ENCODE peak calls at places on chromosomes 12 and 14, in seven cellular contexts. L is transverse colon, I is ovary, P is A549, X is tibial artery, H is testis, S is Panc1. G is an unnamed sample.

GRCh38 chr14:72722201-72722785 is 171.6 kb downstream of the DPF3 start:
- DNase-seq in L (no peak), I (no peak), P (no peak), X (no peak), H (peak; percentile 21), S (no peak), G (no peak)

GRCh38 chr12:108711486-108712163 is 19.7 kb downstream of the CORO1C start:
- DNase-seq in L (no peak), I (no peak), P (no peak), X (no peak), H (no peak), S (no peak), G (no peak)

GRCh38 chr14:102255401-102256190 is 49.4 kb downstream of the MOK start:
- DNase-seq in L (no peak), I (peak; percentile 46), P (peak; percentile 37), X (no peak), H (no peak), S (no peak), G (no peak)

GRCh38 chr12:71503579-71504470 is 64.2 kb downstream of the LGR5 start:
- DNase-seq in L (no peak), I (no peak), P (no peak), X (no peak), H (no peak), S (no peak), G (no peak)

GRCh38 chr14:88492272-88493089 is 62.3 kb downstream of the PTPN21 start:
- DNase-seq in L (peak; percentile 74), I (peak; percentile 50), P (peak; percentile 81), X (peak; percentile 77), H (peak; percentile 89), S (peak; percentile 25), G (peak; percentile 83)

GRCh38 chr12:131066886-131067490 is 113.3 kb downstream of the ADGRD1 start:
- DNase-seq in L (no peak), I (peak; percentile 69), P (no peak), X (peak; percentile 18), H (peak; percentile 18), S (no peak), G (no peak)

GRCh38 chr12:82966160-82966559 is 279.5 kb downstream of the TMTC2 start:
- DNase-seq in L (no peak), I (no peak), P (no peak), X (no peak), H (no peak), S (no peak), G (no peak)

GRCh38 chr12:29066061-29066588 is 83.0 kb upstream of the FAR2 start:
- DNase-seq in L (no peak), I (no peak), P (no peak), X (peak; percentile 23), H (peak; percentile 31), S (no peak), G (no peak)

GRCh38 chr12:47817272-47818006 is 2.3 kb downstream of the HDAC7 start:
- DNase-seq in L (no peak), I (no peak), P (peak; percentile 23), X (no peak), H (no peak), S (no peak), G (no peak)

GRCh38 chr14:44893535-44893934 is 68.2 kb downstream of the KLHL28 start:
- DNase-seq in L (no peak), I (no peak), P (no peak), X (no peak), H (no peak), S (no peak), G (no peak)

DNA sequence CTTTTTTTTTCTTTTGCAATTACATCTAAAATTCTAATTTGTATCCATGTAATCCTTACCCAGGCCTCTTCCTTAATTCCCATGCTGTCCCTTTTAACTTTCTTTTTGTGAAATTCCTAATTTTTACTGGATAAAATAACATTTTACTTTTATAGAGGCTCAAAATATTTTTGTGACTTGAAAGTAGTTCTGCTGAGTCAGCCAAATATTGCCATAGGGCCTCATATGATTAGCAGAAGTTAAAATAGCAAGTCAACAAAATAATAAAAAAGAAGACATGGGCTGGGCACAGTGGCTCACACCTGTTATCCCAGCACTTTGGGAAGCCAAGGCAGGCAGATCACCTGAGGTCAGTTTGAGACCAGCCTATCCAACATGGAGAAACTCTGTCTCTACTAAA is 2.0 kb downstream of the C3AR1 start:
- DNase-seq in L (no peak), I (no peak), P (no peak), X (no peak), H (no peak), S (no peak), G (no peak)
- H3K4me3 ChIP-seq in L (no peak overlapping the region), I (no peak overlapping the region), P (no peak overlapping the region), X (peak overlapping the region; percentile 23), H (no peak overlapping the region), S (no peak overlapping the region), G (no peak overlapping the region)

GRCh38 chr12:19190292-19191031 is 60.9 kb downstream of the PLEKHA5 start:
- DNase-seq in L (no peak), I (no peak), P (no peak), X (no peak), H (no peak), S (no peak), G (no peak)

GRCh38 chr12:19189522-19189921 is 60.0 kb downstream of the PLEKHA5 start:
- DNase-seq in L (no peak), I (no peak), P (no peak), X (no peak), H (no peak), S (no peak), G (no peak)

GRCh38 chr12:19185262-19185929 is 55.9 kb downstream of the PLEKHA5 start:
- DNase-seq in L (no peak), I (no peak), P (no peak), X (no peak), H (no peak), S (no peak), G (no peak)

GRCh38 chr12:19183121-19183838 is 53.7 kb downstream of the PLEKHA5 start:
- DNase-seq in L (no peak), I (no peak), P (no peak), X (no peak), H (peak; percentile 18), S (no peak), G (no peak)

DNA sequence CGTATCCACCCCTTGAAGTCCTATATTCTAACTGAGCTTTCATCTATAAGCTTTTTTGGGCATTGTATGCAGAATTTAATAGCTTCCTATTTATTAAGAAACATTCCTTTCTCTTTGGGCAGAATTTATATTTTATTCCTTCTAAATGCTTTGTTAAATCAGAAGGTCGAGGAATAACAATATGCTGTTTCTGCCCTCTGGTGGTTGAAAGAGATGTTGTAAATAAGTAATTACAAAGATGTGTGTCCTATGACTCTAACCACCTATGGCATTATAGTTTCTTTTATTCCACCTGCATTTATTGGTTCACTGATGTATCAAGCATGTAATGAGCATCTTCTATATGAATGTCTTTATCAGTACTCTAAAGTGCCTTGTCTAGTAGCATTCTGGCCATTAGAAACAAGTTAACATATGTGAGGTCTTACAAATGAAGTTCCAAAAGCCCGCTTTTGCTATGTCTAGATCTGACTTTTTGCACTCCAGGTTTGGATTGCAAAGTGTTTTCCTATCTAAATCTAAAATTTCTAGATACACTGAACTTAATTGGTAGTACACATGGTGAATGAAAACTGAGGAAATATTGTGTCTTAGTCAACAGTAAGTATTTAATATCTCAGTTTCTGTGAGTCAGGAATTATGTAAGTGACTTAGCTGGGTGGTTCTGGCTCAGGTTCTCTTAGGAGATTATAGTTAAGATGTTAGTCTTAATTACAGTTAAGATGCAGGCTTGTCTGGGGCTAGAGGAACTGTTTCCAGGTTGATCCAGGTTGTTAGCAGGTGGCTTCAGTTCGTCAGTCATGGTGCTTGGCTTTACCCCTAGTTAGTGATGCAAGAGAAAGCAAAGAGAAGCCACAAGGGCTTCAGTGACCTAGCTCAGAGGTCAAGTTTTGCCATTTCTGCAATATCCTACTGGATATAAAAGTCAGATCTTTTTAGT is 57.5 kb downstream of the PLEKHA5 start:
- DNase-seq in L (no peak), I (no peak), P (peak; percentile 30), X (no peak), H (no peak), S (peak; percentile 35), G (no peak)
- H3K4me1 ChIP-seq in L (peaks cover 18% of the 10 kb centered on the region), I (peaks cover 8% of the 10 kb centered on the region), P (peaks cover 7% of the 10 kb centered on the region), X (peaks cover 18% of the 10 kb centered on the region), H (peaks cover 5% of the 10 kb centered on the region), S (no peaks in the 10 kb centered on the region), G (no peaks in the 10 kb centered on the region)

DNA sequence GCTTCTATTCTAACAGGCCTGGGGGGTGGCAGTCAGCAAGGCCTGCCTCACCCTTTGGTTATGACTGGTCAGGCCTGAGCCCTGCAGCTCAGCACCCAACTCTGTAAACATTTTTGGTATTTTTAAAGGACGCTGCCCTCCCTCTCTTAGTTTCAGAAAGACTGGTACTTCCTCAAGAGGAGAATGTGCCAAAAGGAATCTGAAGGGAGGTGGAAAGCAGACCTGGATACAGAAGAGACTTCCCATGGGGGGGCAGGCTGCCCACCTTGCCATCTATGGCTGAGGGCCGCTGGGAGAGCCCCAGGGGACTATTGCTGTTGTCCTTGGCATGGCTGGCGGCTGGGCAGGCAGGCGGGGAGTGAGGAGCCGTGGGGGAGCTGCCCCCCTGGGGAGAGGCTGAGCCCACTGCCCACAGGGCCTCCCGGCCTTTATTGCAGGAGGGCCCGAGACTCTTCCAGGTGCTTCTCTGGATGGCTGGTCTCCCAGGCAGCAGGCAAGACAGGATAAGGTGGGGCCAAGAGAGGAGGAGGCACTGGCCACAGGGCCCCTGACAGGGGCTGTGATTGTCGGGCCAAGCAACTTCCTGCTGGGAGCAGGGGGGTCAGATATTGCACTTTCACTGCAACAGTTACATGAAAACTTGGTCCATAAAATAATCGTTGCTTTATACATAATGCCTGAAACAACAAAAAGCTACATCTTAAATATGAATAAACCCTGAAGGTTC is 3.5 kb downstream of the ARL6IP4 start:
- DNase-seq in L (no peak), I (no peak), P (no peak), X (no peak), H (no peak), S (no peak), G (no peak)
- TF ChIP-seq CTCF in L (no peak), I (no peak), P (no peak), X (no peak), H (no peak), S (no peak), G (no peak)

GRCh38 chr12:56127485-56127887 is 581 bp upstream of the ESYT1 start:
- DNase-seq in L (no peak), I (no peak), P (no peak), X (no peak), H (no peak), S (no peak), G (no peak)

GRCh38 chr12:56127888-56128668 is at the start of gene ESYT1:
- DNase-seq in L (peak; percentile 99), I (peak; percentile 99), P (peak; percentile 99), X (peak; percentile 100), H (peak; percentile 99), S (peak; percentile 99), G (peak; percentile 99)

GRCh38 chr12:56129210-56129691 is 1.2 kb downstream of the ESYT1 start:
- DNase-seq in L (peak; percentile 81), I (peak; percentile 74), P (peak; percentile 46), X (peak; percentile 68), H (peak; percentile 73), S (no peak), G (peak; percentile 64)

GRCh38 chr12:56128669-56129209 is 672 bp downstream of the ESYT1 start:
- DNase-seq in L (peak; percentile 36), I (no peak), P (peak; percentile 29), X (no peak), H (peak; percentile 36), S (no peak), G (no peak)

DNA sequence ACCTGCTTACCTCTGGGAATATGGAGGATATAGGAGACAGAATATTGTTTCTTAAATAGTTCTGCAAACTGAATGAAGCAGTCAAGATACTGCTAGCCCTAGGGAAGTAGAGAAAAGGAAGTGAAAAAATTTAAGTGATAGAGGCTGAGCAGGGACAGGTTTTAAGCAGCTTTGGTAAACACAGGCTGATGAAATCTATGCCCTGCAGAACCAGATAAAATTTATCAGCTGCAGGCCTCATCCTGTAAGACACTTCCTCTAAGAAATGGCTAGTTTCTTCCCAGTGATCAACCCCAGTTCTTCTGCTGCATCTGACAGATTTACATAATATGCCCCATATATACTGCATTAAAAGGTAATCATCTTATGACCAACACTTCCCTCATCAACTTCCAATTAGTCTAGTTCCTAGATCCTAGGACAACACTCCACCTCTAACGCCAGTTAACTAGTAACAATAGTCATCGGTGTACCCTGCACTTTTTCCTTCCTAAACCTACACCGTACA is 1.3 kb upstream of the ESYT1 start:
- DNase-seq in L (no peak), I (no peak), P (no peak), X (no peak), H (no peak), S (no peak), G (no peak)
- H3K4me3 ChIP-seq in L (no peak overlapping the region), I (no peak overlapping the region), P (no peak overlapping the region), X (no peak overlapping the region), H (no peak overlapping the region), S (no peak overlapping the region), G (no peak overlapping the region)

G was measured in lung.